ENCODE peak calls at places on chromosome X, in four cellular contexts. U is HTR-8/SVneo, Y is upper lobe of right lung, F is AG20443. D is an unnamed sample.

GRCh38 chrX:71235482-71235881 is 12.5 kb downstream of the GJB1 start:
- DNase-seq in F (no peak), Y (no peak), U (no peak), D (no peak)

GRCh38 chrX:26442340-26442739 is 226.4 kb downstream of the MAGEB5 start:
- DNase-seq in F (peak), Y (no peak), U (peak), D (peak)

GRCh38 chrX:41695464-41695863 is 6.7 kb downstream of the GPR34 start:
- DNase-seq in U (no peak), Y (no peak), F (peak), D (no peak)

GRCh38 chrX:15349046-15349445 is 13.7 kb upstream of the PIGA start:
- DNase-seq in F (peak), U (peak), Y (no peak), D (peak)

GRCh38 chrX:150635952-150636351 is 57.2 kb upstream of the MTMR1 start:
- DNase-seq in U (peak), Y (no peak), F (peak), D (no peak)

GRCh38 chrX:51420610-51421009 is 75.8 kb downstream of the NUDT11 start:
- DNase-seq in Y (no peak), F (peak), U (peak), D (peak)

GRCh38 chrX:24487576-24487975 is 22.5 kb downstream of the PDK3 start:
- DNase-seq in Y (no peak), F (no peak), U (no peak), D (no peak)

GRCh38 chrX:3788494-3789233 is 75.2 kb upstream of the PRKX start:
- DNase-seq in U (no peak), F (no peak), Y (no peak), D (no peak)

GRCh38 chrX:3516051-3516541 is 169.6 kb upstream of the MXRA5 start:
- DNase-seq in Y (no peak), F (no peak), U (no peak), D (no peak)

GRCh38 chrX:153434801-153435200 is 11.1 kb downstream of the TREX2 start:
- DNase-seq in Y (no peak), U (no peak), F (no peak), D (no peak)

D was measured in NCI-H460.